ENCODE peak calls at places on chromosomes 4 and X, in seven cellular contexts. One of them, this sample, is unnamed.

GRCh38 chr4:2798399-2799301 is 5.8 kb downstream of the SH3BP2 start:
- DNase-seq in astrocyte of the cerebellum: no peak
- DNase-seq in B cell: peak
- DNase-seq in brain microvascular endothelial cell: no peak
- DNase-seq in transverse colon: peak
- DNase-seq in body of pancreas: peak
- DNase-seq in OCI-LY7: peak
- DNase-seq in this sample: peak

GRCh38 chr4:83876047-83876446 is 340.1 kb downstream of the GPAT3 start:
- DNase-seq in body of pancreas: no peak
- DNase-seq in OCI-LY7: no peak
- DNase-seq in astrocyte of the cerebellum: no peak
- DNase-seq in B cell: no peak
- DNase-seq in transverse colon: no peak
- DNase-seq in brain microvascular endothelial cell: no peak
- DNase-seq in this sample: no peak

GRCh38 chr4:17704020-17704657 is 77.3 kb downstream of the FAM184B start:
- DNase-seq in transverse colon: no peak
- DNase-seq in brain microvascular endothelial cell: no peak
- DNase-seq in OCI-LY7: no peak
- DNase-seq in astrocyte of the cerebellum: no peak
- DNase-seq in B cell: no peak
- DNase-seq in body of pancreas: peak
- DNase-seq in this sample: no peak

GRCh38 chrX:53135581-53135980 is 41.6 kb downstream of the KANTR start:
- DNase-seq in OCI-LY7: no peak
- DNase-seq in brain microvascular endothelial cell: no peak
- DNase-seq in transverse colon: no peak
- DNase-seq in astrocyte of the cerebellum: no peak
- DNase-seq in B cell: no peak
- DNase-seq in body of pancreas: no peak
- DNase-seq in this sample: no peak

GRCh38 chr4:128751354-128751753 is 58.1 kb upstream of the JADE1 start:
- DNase-seq in B cell: no peak
- DNase-seq in astrocyte of the cerebellum: no peak
- DNase-seq in transverse colon: no peak
- DNase-seq in OCI-LY7: no peak
- DNase-seq in brain microvascular endothelial cell: no peak
- DNase-seq in body of pancreas: no peak
- DNase-seq in this sample: no peak

GRCh38 chrX:21947671-21948070 is 7.2 kb downstream of the SMS start:
- DNase-seq in body of pancreas: no peak
- DNase-seq in astrocyte of the cerebellum: no peak
- DNase-seq in brain microvascular endothelial cell: no peak
- DNase-seq in transverse colon: no peak
- DNase-seq in B cell: no peak
- DNase-seq in OCI-LY7: no peak
- DNase-seq in this sample: no peak

GRCh38 chrX:10041383-10041782 is 74.2 kb downstream of the CLDN34 start:
- DNase-seq in B cell: no peak
- DNase-seq in body of pancreas: no peak
- DNase-seq in astrocyte of the cerebellum: peak
- DNase-seq in OCI-LY7: no peak
- DNase-seq in brain microvascular endothelial cell: no peak
- DNase-seq in transverse colon: no peak
- DNase-seq in this sample: no peak

GRCh38 chrX:47992093-47992375 is 11.8 kb downstream of the ZNF182 start:
- DNase-seq in astrocyte of the cerebellum: no peak
- DNase-seq in OCI-LY7: no peak
- DNase-seq in transverse colon: no peak
- DNase-seq in B cell: no peak
- DNase-seq in brain microvascular endothelial cell: no peak
- DNase-seq in body of pancreas: no peak
- DNase-seq in this sample: no peak

GRCh38 chrX:149527705-149528104 is 13.1 kb upstream of the EOLA1 start:
- DNase-seq in body of pancreas: no peak
- DNase-seq in OCI-LY7: peak
- DNase-seq in brain microvascular endothelial cell: peak
- DNase-seq in B cell: peak
- DNase-seq in astrocyte of the cerebellum: no peak
- DNase-seq in transverse colon: no peak
- DNase-seq in this sample: no peak

GRCh38 chr4:28772066-28772465 is 1911.4 kb downstream of the STIM2 start:
- DNase-seq in brain microvascular endothelial cell: peak
- DNase-seq in astrocyte of the cerebellum: peak
- DNase-seq in OCI-LY7: no peak
- DNase-seq in body of pancreas: no peak
- DNase-seq in B cell: no peak
- DNase-seq in transverse colon: no peak
- DNase-seq in this sample: no peak

GRCh38 chrX:22526339-22526738 is 253.6 kb downstream of the CBLL2 start:
- DNase-seq in brain microvascular endothelial cell: peak
- DNase-seq in OCI-LY7: no peak
- DNase-seq in astrocyte of the cerebellum: no peak
- DNase-seq in transverse colon: no peak
- DNase-seq in body of pancreas: no peak
- DNase-seq in B cell: peak
- DNase-seq in this sample: peak

GRCh38 chrX:130848763-130849162 is 54.2 kb downstream of the ENOX2 start:
- DNase-seq in brain microvascular endothelial cell: no peak
- DNase-seq in body of pancreas: no peak
- DNase-seq in B cell: no peak
- DNase-seq in astrocyte of the cerebellum: no peak
- DNase-seq in OCI-LY7: no peak
- DNase-seq in transverse colon: no peak
- DNase-seq in this sample: no peak

GRCh38 chrX:53831662-53832635 is 145.4 kb upstream of the HUWE1 start:
- DNase-seq in OCI-LY7: peak
- DNase-seq in brain microvascular endothelial cell: peak
- DNase-seq in transverse colon: peak
- DNase-seq in B cell: peak
- DNase-seq in body of pancreas: peak
- DNase-seq in astrocyte of the cerebellum: no peak
- DNase-seq in this sample: peak

GRCh38 chrX:151675121-151675746 is 20.0 kb upstream of the PRRG3 start:
- DNase-seq in astrocyte of the cerebellum: no peak
- DNase-seq in transverse colon: no peak
- DNase-seq in brain microvascular endothelial cell: no peak
- DNase-seq in OCI-LY7: no peak
- DNase-seq in B cell: no peak
- DNase-seq in body of pancreas: no peak
- DNase-seq in this sample: no peak

GRCh38 chr4:125951275-125951887 is 636.6 kb downstream of the FAT4 start:
- DNase-seq in OCI-LY7: no peak
- DNase-seq in brain microvascular endothelial cell: no peak
- DNase-seq in body of pancreas: no peak
- DNase-seq in astrocyte of the cerebellum: peak
- DNase-seq in B cell: no peak
- DNase-seq in transverse colon: no peak
- DNase-seq in this sample: no peak

GRCh38 chr4:48342559-48342878 is 1.2 kb downstream of the SLAIN2 start:
- DNase-seq in astrocyte of the cerebellum: no peak
- DNase-seq in body of pancreas: no peak
- DNase-seq in brain microvascular endothelial cell: no peak
- DNase-seq in OCI-LY7: peak
- DNase-seq in B cell: no peak
- DNase-seq in transverse colon: no peak
- DNase-seq in this sample: no peak

GRCh38 chr4:4406455-4407298 is 19.8 kb downstream of the NSG1 start:
- DNase-seq in transverse colon: no peak
- DNase-seq in OCI-LY7: no peak
- DNase-seq in body of pancreas: no peak
- DNase-seq in B cell: no peak
- DNase-seq in brain microvascular endothelial cell: no peak
- DNase-seq in astrocyte of the cerebellum: no peak
- DNase-seq in this sample: no peak

GRCh38 chr4:4407299-4408131 is 20.6 kb downstream of the NSG1 start:
- DNase-seq in transverse colon: no peak
- DNase-seq in B cell: no peak
- DNase-seq in OCI-LY7: no peak
- DNase-seq in astrocyte of the cerebellum: no peak
- DNase-seq in brain microvascular endothelial cell: no peak
- DNase-seq in body of pancreas: no peak
- DNase-seq in this sample: no peak

GRCh38 chr4:4402966-4403365 is 16.1 kb downstream of the NSG1 start:
- DNase-seq in transverse colon: no peak
- DNase-seq in OCI-LY7: no peak
- DNase-seq in body of pancreas: no peak
- DNase-seq in astrocyte of the cerebellum: no peak
- DNase-seq in brain microvascular endothelial cell: no peak
- DNase-seq in B cell: no peak
- DNase-seq in this sample: no peak

GRCh38 chr4:4408132-4408523 is 21.2 kb downstream of the NSG1 start:
- DNase-seq in brain microvascular endothelial cell: no peak
- DNase-seq in OCI-LY7: no peak
- DNase-seq in astrocyte of the cerebellum: no peak
- DNase-seq in body of pancreas: no peak
- DNase-seq in B cell: no peak
- DNase-seq in transverse colon: no peak
- DNase-seq in this sample: no peak

DNA sequence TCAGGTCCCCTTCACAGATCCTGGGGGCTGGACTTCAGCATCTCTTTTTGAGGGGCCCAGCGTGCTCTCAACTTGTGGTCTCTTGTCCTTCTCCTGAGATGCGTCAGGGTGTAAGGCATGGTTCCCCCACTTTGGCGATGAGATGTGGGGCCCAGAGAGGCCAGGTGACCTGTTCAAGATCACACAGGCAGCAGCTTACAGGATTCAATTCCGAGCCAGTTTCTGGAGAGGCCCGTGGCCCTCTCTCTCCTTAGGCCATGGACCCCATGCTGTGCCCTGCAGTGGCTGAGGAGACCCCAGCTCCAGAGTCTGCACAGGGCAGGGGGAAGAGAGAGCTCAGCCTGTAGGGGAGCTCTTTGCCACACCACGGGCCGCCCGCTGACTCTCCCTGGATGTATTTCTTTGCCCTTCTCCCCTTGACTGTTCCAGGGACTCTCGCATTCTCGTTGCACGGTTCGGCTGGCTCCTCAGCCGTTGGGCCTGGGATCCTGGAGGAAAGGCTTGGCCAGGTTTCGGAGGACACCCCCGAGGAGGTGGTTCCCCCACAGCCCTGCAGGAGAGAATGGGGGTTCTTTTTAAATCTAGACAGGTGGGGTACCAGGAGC is 18.6 kb downstream of the NSG1 start:
- DNase-seq in B cell: no peak
- DNase-seq in brain microvascular endothelial cell: no peak
- DNase-seq in transverse colon: no peak
- DNase-seq in OCI-LY7: no peak
- DNase-seq in body of pancreas: no peak
- DNase-seq in astrocyte of the cerebellum: no peak
- DNase-seq in this sample: no peak
- TF ChIP-seq CTCF in B cell: no peak
- TF ChIP-seq CTCF in brain microvascular endothelial cell: no peak
- TF ChIP-seq CTCF in transverse colon: no peak
- TF ChIP-seq CTCF in OCI-LY7: no peak
- TF ChIP-seq CTCF in body of pancreas: no peak
- TF ChIP-seq CTCF in astrocyte of the cerebellum: no peak
- TF ChIP-seq CTCF in this sample: no peak

GRCh38 chrX:16882702-16883486 is 12.7 kb upstream of the RBBP7 start:
- DNase-seq in B cell: peak
- DNase-seq in OCI-LY7: peak
- DNase-seq in astrocyte of the cerebellum: peak
- DNase-seq in body of pancreas: peak
- DNase-seq in transverse colon: peak
- DNase-seq in brain microvascular endothelial cell: peak
- DNase-seq in this sample: peak
- TF ChIP-seq CTCF in B cell: peak
- TF ChIP-seq CTCF in OCI-LY7: peak
- TF ChIP-seq CTCF in astrocyte of the cerebellum: peak
- TF ChIP-seq CTCF in body of pancreas: peak
- TF ChIP-seq CTCF in transverse colon: peak
- TF ChIP-seq CTCF in brain microvascular endothelial cell: peak
- TF ChIP-seq CTCF in this sample: peak

DNA sequence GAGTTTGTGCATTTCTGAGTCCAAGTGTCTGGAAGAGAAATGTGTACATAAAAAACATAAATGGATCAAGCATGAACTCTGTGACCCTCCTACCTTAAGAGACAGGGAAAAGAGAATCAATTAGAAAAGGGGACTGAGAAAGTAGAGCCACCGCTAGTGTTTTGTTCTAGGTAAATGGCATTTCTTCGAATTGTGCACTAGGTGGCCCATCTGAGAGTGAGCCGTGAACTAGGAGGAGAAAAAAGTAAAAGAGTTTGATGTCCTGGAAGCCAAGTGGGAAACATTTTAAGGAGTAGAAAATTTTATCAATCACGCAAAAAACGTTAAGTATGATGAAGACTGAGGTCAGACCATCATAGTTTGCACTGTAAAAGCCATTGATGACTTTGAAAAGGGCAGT is 55.1 kb downstream of the NAF1 start:
- DNase-seq in transverse colon: no peak
- DNase-seq in astrocyte of the cerebellum: no peak
- DNase-seq in brain microvascular endothelial cell: peak
- DNase-seq in body of pancreas: no peak
- DNase-seq in OCI-LY7: no peak
- DNase-seq in B cell: no peak
- DNase-seq in this sample: no peak
- TF ChIP-seq CTCF in transverse colon: no peak
- TF ChIP-seq CTCF in astrocyte of the cerebellum: peak
- TF ChIP-seq CTCF in brain microvascular endothelial cell: peak
- TF ChIP-seq CTCF in body of pancreas: peak
- TF ChIP-seq CTCF in OCI-LY7: peak
- TF ChIP-seq CTCF in B cell: no peak
- TF ChIP-seq CTCF in this sample: no peak

GRCh38 chr4:12692815-12693214 is 791.3 kb downstream of the RAB28 start:
- DNase-seq in B cell: no peak
- DNase-seq in body of pancreas: no peak
- DNase-seq in OCI-LY7: no peak
- DNase-seq in brain microvascular endothelial cell: no peak
- DNase-seq in astrocyte of the cerebellum: peak
- DNase-seq in transverse colon: no peak
- DNase-seq in this sample: no peak
- TF ChIP-seq CTCF in B cell: no peak
- TF ChIP-seq CTCF in body of pancreas: no peak
- TF ChIP-seq CTCF in OCI-LY7: no peak
- TF ChIP-seq CTCF in brain microvascular endothelial cell: no peak
- TF ChIP-seq CTCF in astrocyte of the cerebellum: no peak
- TF ChIP-seq CTCF in transverse colon: no peak
- TF ChIP-seq CTCF in this sample: no peak

GRCh38 chr4:67332627-67333026 is 212.7 kb downstream of the CENPC start:
- DNase-seq in body of pancreas: no peak
- DNase-seq in transverse colon: no peak
- DNase-seq in astrocyte of the cerebellum: no peak
- DNase-seq in OCI-LY7: peak
- DNase-seq in B cell: no peak
- DNase-seq in brain microvascular endothelial cell: peak
- DNase-seq in this sample: no peak
- TF ChIP-seq CTCF in body of pancreas: no peak
- TF ChIP-seq CTCF in transverse colon: no peak
- TF ChIP-seq CTCF in astrocyte of the cerebellum: peak
- TF ChIP-seq CTCF in OCI-LY7: peak
- TF ChIP-seq CTCF in B cell: peak
- TF ChIP-seq CTCF in brain microvascular endothelial cell: peak
- TF ChIP-seq CTCF in this sample: peak